ENCODE peak calls at places on chromosome 20, in five cellular contexts. K, Y, R, V and G are unnamed samples. For H3K4me1, the result is how much of the 10 kb centered on the place peaks cover.

GRCh38 chr20:1184638-1185315 is at the start of gene TMEM74B:
- DNase-seq in R (no peak), V (no peak), Y (no peak), K (no peak), G (no peak)

GRCh38 chr20:25081065-25081729 is 744 bp downstream of the VSX1 start:
- DNase-seq in R (no peak), V (no peak), Y (no peak), K (peak), G (no peak)

GRCh38 chr20:53146201-53146891 is 174.2 kb downstream of the TSHZ2 start:
- DNase-seq in R (no peak), Y (peak), K (no peak), V (no peak), G (no peak)

GRCh38 chr20:44541957-44542356 is 20.1 kb upstream of the SERINC3 start:
- DNase-seq in Y (no peak), K (no peak), R (no peak), V (no peak), G (no peak)

GRCh38 chr20:61556116-61556515 is 304.1 kb downstream of the CDH4 start:
- DNase-seq in R (no peak), V (peak), K (no peak), Y (peak), G (no peak)

GRCh38 chr20:35506872-35507638 is 22.4 kb downstream of the C20orf173 start:
- DNase-seq in R (no peak), V (peak), K (no peak), Y (peak), G (no peak)

GRCh38 chr20:3980260-3981131 is 34.9 kb downstream of the RNF24 start:
- DNase-seq in V (peak), Y (peak), R (peak), K (no peak), G (no peak)

GRCh38 chr20:35215066-35215956 is 11.2 kb upstream of the MMP24 start:
- DNase-seq in V (peak), K (no peak), Y (peak), R (no peak), G (no peak)

GRCh38 chr20:15107952-15108351 is 770.5 kb upstream of the FLRT3 start:
- DNase-seq in Y (no peak), R (no peak), K (no peak), V (no peak), G (no peak)

GRCh38 chr20:45042978-45043377 is 57.9 kb downstream of the KCNS1 start:
- DNase-seq in V (no peak), Y (no peak), R (no peak), K (no peak), G (no peak)

GRCh38 chr20:50580016-50580747 is 70.0 kb downstream of the PTPN1 start:
- DNase-seq in K (peak), V (no peak), R (no peak), Y (peak), G (peak)

GRCh38 chr20:19588731-19589130 is 169.3 kb upstream of the RIN2 start:
- DNase-seq in V (no peak), K (no peak), Y (no peak), R (no peak), G (no peak)

GRCh38 chr20:3803854-3804253 is 7.7 kb downstream of the CDC25B start:
- DNase-seq in V (no peak), Y (no peak), R (no peak), K (no peak), G (no peak)

GRCh38 chr20:17901971-17902370 is 66.6 kb downstream of the SNX5 start:
- DNase-seq in V (no peak), K (no peak), Y (no peak), R (no peak), G (no peak)

GRCh38 chr20:49870261-49870660 is 45.1 kb downstream of the SPATA2 start:
- DNase-seq in K (no peak), R (no peak), V (no peak), Y (no peak), G (no peak)

DNA sequence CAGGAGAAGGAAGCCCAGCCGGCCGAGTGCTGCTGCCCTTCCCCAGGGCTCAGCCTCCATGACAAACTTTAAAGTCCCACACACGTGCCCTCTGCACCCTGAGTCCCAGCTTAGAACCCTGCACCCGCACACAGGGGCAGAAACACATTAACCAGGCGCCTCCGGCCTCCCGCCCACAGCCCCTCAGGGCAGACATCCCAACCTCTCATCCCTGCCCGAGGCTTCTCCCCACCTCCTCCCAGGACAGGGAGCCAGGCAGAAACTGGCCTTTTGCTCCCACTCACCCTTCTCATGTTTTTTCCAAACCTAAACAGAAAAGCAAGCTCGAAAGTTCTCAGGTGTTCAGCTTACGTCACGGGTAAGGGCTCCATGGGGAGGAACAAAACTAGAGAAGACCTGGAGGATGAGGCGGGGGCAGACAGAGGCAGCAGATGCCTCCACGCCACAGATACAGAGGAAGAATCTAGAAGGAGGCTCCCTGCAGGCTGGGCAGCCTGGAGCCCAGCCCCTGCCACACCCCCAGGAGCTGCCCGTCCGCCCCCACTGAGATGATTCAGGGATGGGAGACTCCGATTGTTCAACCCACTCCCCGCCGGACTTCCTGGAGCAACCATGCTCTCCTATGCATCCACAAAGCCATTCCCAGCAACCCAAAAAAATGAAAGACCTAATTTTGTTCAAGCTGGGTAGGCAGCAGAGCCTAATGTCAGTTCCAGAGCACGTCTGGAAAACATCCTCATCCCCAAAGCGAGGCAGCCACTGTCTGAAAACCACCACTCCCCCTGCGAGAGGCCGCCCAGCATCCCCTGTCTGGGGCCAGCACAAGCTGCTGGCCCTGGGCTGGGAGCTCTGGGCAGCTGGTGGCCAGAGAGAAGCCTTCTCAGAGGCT is 8.8 kb downstream of the KCNQ2 start:
- DNase-seq in V (no peak), K (no peak), R (no peak), Y (peak), G (no peak)
- H3K4me3 ChIP-seq in V (no peak), K (no peak), R (no peak), Y (no peak), G (no peak)

DNA sequence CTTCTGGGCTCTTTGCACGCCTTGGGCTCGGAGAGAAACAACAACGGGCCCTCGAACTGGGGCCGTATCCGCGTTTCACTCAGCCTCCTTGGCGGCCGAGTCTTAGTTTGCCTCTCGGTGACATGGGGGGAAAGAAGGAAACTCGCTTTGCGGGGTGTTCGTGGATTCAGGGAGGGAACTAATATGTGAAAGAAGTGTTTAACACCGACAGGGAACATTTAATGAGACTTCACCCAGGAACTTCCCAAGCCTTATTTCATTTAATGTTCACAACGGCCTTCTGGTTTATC is 858 bp downstream of the RALY start:
- DNase-seq in R (no peak), V (no peak), K (no peak), Y (no peak), G (no peak)
- H3K4me1 ChIP-seq in R (half or more), V (under half), K (under half), Y (under half), G (under half)

DNA sequence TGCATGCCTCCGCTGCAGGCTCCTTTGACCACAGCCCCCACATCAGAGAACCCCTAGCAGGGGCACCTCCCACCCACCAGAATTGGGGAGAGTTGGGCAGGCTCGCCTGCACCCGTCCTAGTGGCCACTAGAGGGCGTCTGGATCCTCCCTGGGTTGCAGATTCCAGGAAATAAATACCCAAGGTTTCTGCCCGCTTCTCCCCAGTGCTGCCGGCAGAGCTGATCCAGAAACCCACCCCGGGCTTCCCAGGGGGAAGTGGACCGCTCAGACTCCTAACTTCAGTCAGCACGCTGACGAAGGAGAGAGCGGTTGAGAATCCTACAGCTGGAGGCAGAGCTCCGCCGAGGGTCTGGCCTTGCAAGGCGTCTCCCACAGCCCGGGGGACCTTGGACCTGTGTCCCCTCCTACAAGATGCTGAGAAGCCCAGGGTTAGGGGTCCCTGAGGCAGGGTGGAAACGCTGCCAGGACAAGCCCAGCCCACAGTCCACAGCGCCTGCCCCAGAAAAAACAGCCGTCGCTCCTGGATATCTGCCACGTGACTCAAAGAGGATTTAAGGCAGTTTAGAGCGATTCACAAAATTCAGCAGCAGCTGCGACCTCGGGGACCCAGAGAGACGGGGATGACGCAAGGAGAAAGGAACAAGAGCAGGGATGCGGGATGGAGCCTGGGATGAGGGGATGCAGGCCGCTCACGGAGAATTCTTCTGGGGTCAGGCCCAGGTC is 32.6 kb upstream of the PHACTR3 start:
- DNase-seq in Y (peak), V (peak), K (peak), R (no peak), G (peak)
- H3K27ac ChIP-seq in Y (no peak), V (no peak), K (no peak), R (no peak), G (no peak)

DNA sequence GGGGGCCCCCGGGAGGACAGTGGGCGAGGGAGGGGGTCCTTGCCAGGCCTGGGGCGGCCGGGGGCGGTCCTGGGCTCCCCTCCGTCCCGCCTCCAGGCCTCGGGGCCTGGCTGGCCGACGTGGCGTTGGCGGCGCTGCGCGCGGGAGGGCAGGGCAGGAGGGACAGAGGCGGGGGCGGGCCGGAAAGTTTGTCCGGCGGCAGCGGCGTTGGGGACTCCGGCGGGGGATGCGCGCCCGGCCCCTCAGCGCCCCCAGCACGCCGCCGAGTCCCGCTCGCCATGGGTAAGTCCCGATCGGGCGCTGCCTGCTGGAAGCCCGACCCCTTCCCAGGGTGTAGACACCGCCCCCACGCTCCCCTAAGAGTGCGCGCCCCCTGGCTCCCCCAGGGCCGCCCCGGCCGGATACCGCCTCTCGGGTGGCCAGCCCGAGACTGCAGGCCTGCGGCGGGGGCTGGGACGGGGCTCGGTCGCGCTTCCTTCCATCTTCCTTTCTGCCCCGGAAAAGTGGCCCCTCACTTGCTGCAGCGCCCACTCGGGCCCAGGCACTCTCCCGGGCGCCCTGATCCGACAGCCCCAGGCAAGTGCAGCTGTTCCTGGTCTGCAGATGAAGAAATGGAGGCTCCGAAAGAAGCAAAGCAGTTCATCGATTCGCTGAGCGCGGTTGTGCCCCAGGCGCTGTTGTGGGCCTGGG is at the start of gene SLC2A10:
- DNase-seq in Y (peak), R (no peak), K (peak), V (no peak), G (peak)
- H3K4me3 ChIP-seq in Y (peak), R (no peak), K (peak), V (peak), G (peak)

GRCh38 chr20:48864738-48865318 is 37.0 kb upstream of the PREX1 start:
- DNase-seq in K (no peak), Y (no peak), V (no peak), R (no peak), G (no peak)

GRCh38 chr20:48862279-48862678 is 34.5 kb upstream of the PREX1 start:
- DNase-seq in R (no peak), K (no peak), Y (no peak), V (no peak), G (no peak)

GRCh38 chr20:48866936-48867335 is 39.1 kb upstream of the PREX1 start:
- DNase-seq in Y (no peak), K (no peak), V (no peak), R (no peak), G (no peak)

GRCh38 chr20:48861444-48861843 is 33.6 kb upstream of the PREX1 start:
- DNase-seq in Y (no peak), K (no peak), V (no peak), R (no peak), G (no peak)

GRCh38 chr20:48864254-48864653 is 36.5 kb upstream of the PREX1 start:
- DNase-seq in R (no peak), Y (no peak), V (no peak), K (no peak), G (no peak)
- H3K4me1 ChIP-seq in R (under half), Y (under half), V (under half), K (under half), G (under half)

GRCh38 chr20:38143238-38143645 is 21.8 kb downstream of the TGM2 start:
- DNase-seq in R (no peak), K (no peak), V (peak), Y (no peak), G (peak)
- H3K27ac ChIP-seq in R (no peak), K (no peak), V (no peak), Y (peak), G (no peak)

GRCh38 chr20:57513199-57513598 is 11.7 kb downstream of the CTCFL start:
- DNase-seq in Y (no peak), R (no peak), K (no peak), V (peak), G (no peak)
- H3K4me3 ChIP-seq in Y (no peak), R (no peak), K (no peak), V (no peak), G (no peak)